ENCODE peak calls at places on chromosomes 12 and 14, in five cellular contexts. K is RPMI8226, L is H9, M is mesendoderm, X is natural killer cell. H is an unnamed sample.

GRCh38 chr12:59100585-59100984 is 180.3 kb upstream of the LRIG3 start:
- DNase-seq in K (no peak), L (no peak), M (no peak), X (no peak), H (no peak)

GRCh38 chr12:57160021-57160420 is 12.6 kb upstream of the LRP1-AS start:
- DNase-seq in K (no peak), L (no peak), M (no peak), X (no peak), H (no peak)

GRCh38 chr14:34262511-34262910 is 199.5 kb downstream of the SPTSSA start:
- DNase-seq in K (no peak), L (no peak), M (no peak), X (no peak), H (no peak)

GRCh38 chr14:62592877-62593276 is 452.4 kb downstream of the KCNH5 start:
- DNase-seq in K (no peak), L (no peak), M (no peak), X (no peak), H (no peak)

GRCh38 chr12:48422060-48422459 is 50.3 kb upstream of the ANP32D start:
- DNase-seq in K (no peak), L (no peak), M (no peak), X (no peak), H (no peak)

GRCh38 chr12:10067942-10068341 is 30.8 kb downstream of the CLEC1A start:
- DNase-seq in K (no peak), L (no peak), M (no peak), X (no peak), H (no peak)

GRCh38 chr12:56213878-56214277 is 7.8 kb downstream of the RNF41 start:
- DNase-seq in K (no peak), L (no peak), M (peak), X (no peak), H (no peak)

GRCh38 chr12:123384318-123384993 is 524 bp downstream of the KMT5A start:
- DNase-seq in K (peak), L (no peak), M (peak), X (no peak), H (peak)

GRCh38 chr14:76900406-76901085 is 74.3 kb downstream of the LRRC74A start:
- DNase-seq in K (no peak), L (no peak), M (no peak), X (no peak), H (no peak)

GRCh38 chr14:58362798-58363412 is 32.8 kb upstream of the TOMM20L start:
- DNase-seq in K (peak), L (no peak), M (peak), X (no peak), H (no peak)

GRCh38 chr12:11830298-11830937 is 180.9 kb downstream of the ETV6 start:
- DNase-seq in K (no peak), L (no peak), M (no peak), X (no peak), H (no peak)

GRCh38 chr12:67981236-67982164 is 7.7 kb upstream of the IFNG-AS1 start:
- DNase-seq in K (no peak), L (no peak), M (peak), X (no peak), H (peak)

GRCh38 chr12:6461401-6462233 is 8.9 kb downstream of the VAMP1 start:
- DNase-seq in K (peak), L (no peak), M (no peak), X (peak), H (peak)

GRCh38 chr12:2261708-2262107 is 208.9 kb downstream of the CACNA1C start:
- DNase-seq in K (no peak), L (no peak), M (no peak), X (no peak), H (no peak)

GRCh38 chr14:101228949-101229541 is 325.5 kb upstream of the RTL1 start:
- DNase-seq in K (no peak), L (peak), M (peak), X (no peak), H (no peak)

GRCh38 chr12:48121522-48121921 is 2.4 kb downstream of the PFKM start:
- DNase-seq in K (no peak), L (no peak), M (no peak), X (no peak), H (no peak)

GRCh38 chr12:93229494-93230310 is 148.0 kb upstream of the NUDT4 start:
- DNase-seq in K (no peak), L (no peak), M (peak), X (no peak), H (no peak)

GRCh38 chr14:36525746-36526099 is 5.7 kb upstream of the NKX2-1 start:
- DNase-seq in K (no peak), L (no peak), M (no peak), X (no peak), H (no peak)

GRCh38 chr14:68144051-68144681 is 324.6 kb downstream of the RAD51B start:
- DNase-seq in K (peak), L (no peak), M (no peak), X (no peak), H (peak)